ENCODE peak calls at places on chromosomes 6 and 20, in four cellular contexts. H, Y, B and Z are unnamed samples. For H3K36me3 and H3K4me1, the result is how much of the 10 kb centered on the place peaks cover.

GRCh38 chr6:6890400-6890858 is 217.3 kb upstream of the RREB1 start:
- DNase-seq in Y (no peak), B (peak), H (no peak), Z (no peak)

GRCh38 chr6:25942561-25943147 is 12.2 kb upstream of the SLC17A2 start:
- DNase-seq in H (no peak), B (no peak), Y (no peak), Z (no peak)

GRCh38 chr20:22680031-22680740 is 95.8 kb upstream of the FOXA2 start:
- DNase-seq in H (no peak), B (no peak), Y (no peak), Z (no peak)

GRCh38 chr6:33905081-33905609 is 101.3 kb upstream of the MLN start:
- DNase-seq in B (no peak), H (peak), Y (no peak), Z (no peak)

GRCh38 chr6:41040101-41040910 is 1.3 kb upstream of the UNC5CL start:
- DNase-seq in B (no peak), Y (no peak), H (no peak), Z (no peak)

GRCh38 chr20:62840244-62841197 is 21.1 kb downstream of the TCFL5 start:
- DNase-seq in Y (no peak), B (no peak), H (no peak), Z (no peak)

GRCh38 chr20:24917056-24917455 is 32.0 kb upstream of the CST7 start:
- DNase-seq in Y (no peak), H (no peak), B (no peak), Z (no peak)

GRCh38 chr6:12012566-12013367 is 655 bp downstream of the HIVEP1 start:
- DNase-seq in H (peak), B (peak), Y (peak), Z (no peak)

GRCh38 chr6:157764346-157765068 is 58.5 kb upstream of the SNX9 start:
- DNase-seq in H (peak), B (peak), Y (peak), Z (no peak)

GRCh38 chr20:62473200-62473585 is 2.6 kb downstream of the GATA5 start:
- DNase-seq in Y (no peak), B (no peak), H (no peak), Z (no peak)

GRCh38 chr6:116971959-116972358 is 94.9 kb downstream of the RFX6 start:
- DNase-seq in H (no peak), Y (no peak), B (no peak), Z (no peak)

GRCh38 chr20:40811004-40811403 is 122.0 kb upstream of the MAFB start:
- DNase-seq in H (no peak), B (no peak), Y (no peak), Z (no peak)

GRCh38 chr6:26122402-26122792 is 35.2 kb downstream of the HFE start:
- DNase-seq in B (no peak), H (no peak), Y (no peak), Z (no peak)

GRCh38 chr6:112215901-112216300 is 38.5 kb downstream of the LAMA4 start:
- DNase-seq in Y (no peak), H (no peak), B (no peak), Z (no peak)

GRCh38 chr6:22145823-22146379 is 150.9 kb downstream of the PRL start:
- DNase-seq in B (no peak), Y (no peak), H (no peak), Z (peak)

GRCh38 chr6:150238857-150239407 is 96.1 kb downstream of the PPP1R14C start:
- DNase-seq in B (no peak), Y (no peak), H (no peak), Z (no peak)

GRCh38 chr6:28543671-28544131 is 18.0 kb downstream of the GPX5 start:
- DNase-seq in B (no peak), Y (no peak), H (no peak), Z (no peak)

GRCh38 chr6:84177253-84177652 is 50.2 kb downstream of the CEP162 start:
- DNase-seq in Y (no peak), B (peak), H (no peak), Z (no peak)
- H3K36me3 ChIP-seq in Y (under half), B (under half), H (under half), Z (under half)

GRCh38 chr6:136783021-136783420 is 9.3 kb downstream of the MAP3K5 start:
- DNase-seq in H (no peak), B (no peak), Y (no peak), Z (no peak)

GRCh38 chr6:136783495-136784270 is 8.6 kb downstream of the MAP3K5 start:
- DNase-seq in B (peak), H (no peak), Y (no peak), Z (no peak)

GRCh38 chr6:136780972-136781371 is 11.3 kb downstream of the MAP3K5 start:
- DNase-seq in B (no peak), H (no peak), Y (no peak), Z (no peak)

GRCh38 chr6:136784271-136784664 is 8.0 kb downstream of the MAP3K5 start:
- DNase-seq in B (no peak), Y (no peak), H (no peak), Z (no peak)

GRCh38 chr6:136782021-136782770 is 10.1 kb downstream of the MAP3K5 start:
- DNase-seq in H (no peak), B (no peak), Y (no peak), Z (no peak)
- H3K27ac ChIP-seq in H (no peak), B (peak), Y (peak), Z (no peak)

GRCh38 chr20:31841928-31842327 is 3.5 kb downstream of the FOXS1 start:
- DNase-seq in H (no peak), Y (peak), B (no peak), Z (no peak)

GRCh38 chr20:31839782-31840487 is 5.5 kb downstream of the FOXS1 start:
- DNase-seq in H (no peak), B (no peak), Y (no peak), Z (no peak)

GRCh38 chr20:31843288-31843687 is 2.1 kb downstream of the FOXS1 start:
- DNase-seq in Y (no peak), H (no peak), B (no peak), Z (no peak)

GRCh38 chr20:31842471-31843157 is 2.8 kb downstream of the FOXS1 start:
- DNase-seq in B (peak), Y (no peak), H (no peak), Z (no peak)

GRCh38 chr20:31840906-31841816 is 4.2 kb downstream of the FOXS1 start:
- DNase-seq in Y (no peak), H (no peak), B (no peak), Z (no peak)
- H3K4me1 ChIP-seq in Y (half or more), H (under half), B (half or more), Z (under half)

DNA sequence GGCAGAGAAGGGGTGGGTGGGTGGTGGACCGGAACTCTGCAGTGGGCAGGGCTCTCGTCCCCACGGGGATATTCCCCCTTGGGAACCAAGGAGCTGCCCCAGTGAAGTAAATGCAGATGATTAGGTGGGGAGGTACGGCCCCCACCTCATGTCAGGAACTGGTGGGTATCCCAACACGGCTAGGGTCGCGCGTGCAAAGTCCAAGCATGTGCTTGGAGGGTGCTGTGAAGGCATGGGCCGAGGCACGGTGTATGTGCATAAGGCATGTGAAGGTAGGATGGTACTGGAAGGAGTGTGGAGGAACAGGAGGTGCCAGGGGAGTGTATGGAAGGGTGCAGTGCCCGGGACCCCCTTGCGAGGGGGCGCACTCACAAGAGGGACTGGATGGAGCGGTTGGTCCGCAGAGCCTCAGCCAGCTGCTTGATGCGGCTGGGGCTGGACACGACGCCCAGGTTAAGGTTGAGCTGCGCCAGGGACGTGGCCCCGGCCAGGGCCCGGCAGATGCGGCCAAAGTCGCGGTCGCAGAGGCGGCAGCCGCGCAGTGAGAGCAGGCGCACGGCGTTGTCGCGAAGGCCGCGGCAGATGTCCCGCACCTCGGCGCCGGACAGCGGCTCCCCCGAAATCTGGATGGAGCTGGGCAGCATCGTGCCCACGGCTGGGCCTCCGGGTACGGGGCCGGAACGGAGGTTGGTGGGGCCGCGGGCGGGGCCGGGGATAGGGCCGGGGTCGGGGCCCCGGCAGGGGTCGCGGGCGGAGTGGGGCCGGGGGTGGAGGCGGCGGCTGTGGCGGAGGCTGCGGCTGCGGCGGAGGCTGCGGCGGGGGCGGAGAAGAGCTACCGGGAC is 783 bp downstream of the LRRC73 start:
- DNase-seq in B (no peak), H (no peak), Y (no peak), Z (no peak)
- H3K36me3 ChIP-seq in B (half or more), H (under half), Y (under half), Z (under half)